ENCODE peak calls at places on chromosomes 5 and 9, in ten cellular contexts. V, E, U, O, X, N, P, K, J and L are unnamed samples.

GRCh38 chr5:142280066-142281011 is 44.5 kb downstream of the SPRY4 start:
- DNase-seq in J (no peak), V (peak; percentile 53), U (peak; percentile 68), P (peak; percentile 79), K (peak; percentile 98), N (no peak), E (no peak), O (peak; percentile 71), X (no peak), L (no peak)

GRCh38 chr9:133051966-133052539 is 9.7 kb upstream of the CEL start:
- DNase-seq in E (no peak), V (no peak), P (no peak), U (no peak), O (no peak), X (no peak), K (no peak), N (no peak), J (no peak), L (no peak)

GRCh38 chr9:137480686-137481683 is 21.9 kb upstream of the NSMF start:
- DNase-seq in J (no peak), U (no peak), N (no peak), E (no peak), X (no peak), O (no peak), K (no peak), V (no peak), P (no peak), L (no peak)

GRCh38 chr5:1701194-1701593 is 98.4 kb downstream of the MRPL36 start:
- DNase-seq in X (no peak), J (no peak), N (no peak), E (no peak), P (no peak), V (no peak), K (no peak), U (no peak), O (no peak), L (no peak)

GRCh38 chr9:112332272-112332671 is 1.1 kb downstream of the PTBP3 start:
- DNase-seq in U (no peak), N (no peak), X (no peak), J (no peak), V (no peak), P (no peak), E (no peak), O (no peak), K (no peak), L (no peak)

GRCh38 chr5:123144096-123144495 is 55.1 kb downstream of the PRDM6 start:
- DNase-seq in U (no peak), X (no peak), O (no peak), E (no peak), P (no peak), N (no peak), J (no peak), K (no peak), V (no peak), L (no peak)

GRCh38 chr5:27171696-27172362 is 133.4 kb upstream of the CDH9 start:
- DNase-seq in J (no peak), N (no peak), O (no peak), V (no peak), X (no peak), E (no peak), K (no peak), U (no peak), P (no peak), L (no peak)

GRCh38 chr5:93665649-93666048 is 75.8 kb downstream of the POU5F2 start:
- DNase-seq in V (no peak), N (no peak), X (no peak), U (no peak), K (no peak), O (no peak), J (no peak), E (no peak), P (no peak), L (no peak)

GRCh38 chr9:113381909-113382411 is 5.2 kb upstream of the HDHD3 start:
- DNase-seq in J (no peak), U (no peak), P (no peak), E (no peak), X (no peak), N (no peak), O (no peak), K (no peak), V (no peak), L (no peak)

GRCh38 chr9:71218774-71219173 is 97.4 kb upstream of the TRPM3 start:
- DNase-seq in V (no peak), J (no peak), E (no peak), X (no peak), N (no peak), O (no peak), K (no peak), P (no peak), U (no peak), L (no peak)

GRCh38 chr9:129474740-129475404 is 146.0 kb downstream of the C9orf50 start:
- DNase-seq in K (no peak), P (no peak), X (no peak), N (no peak), V (no peak), E (no peak), O (no peak), J (no peak), U (no peak), L (no peak)

DNA sequence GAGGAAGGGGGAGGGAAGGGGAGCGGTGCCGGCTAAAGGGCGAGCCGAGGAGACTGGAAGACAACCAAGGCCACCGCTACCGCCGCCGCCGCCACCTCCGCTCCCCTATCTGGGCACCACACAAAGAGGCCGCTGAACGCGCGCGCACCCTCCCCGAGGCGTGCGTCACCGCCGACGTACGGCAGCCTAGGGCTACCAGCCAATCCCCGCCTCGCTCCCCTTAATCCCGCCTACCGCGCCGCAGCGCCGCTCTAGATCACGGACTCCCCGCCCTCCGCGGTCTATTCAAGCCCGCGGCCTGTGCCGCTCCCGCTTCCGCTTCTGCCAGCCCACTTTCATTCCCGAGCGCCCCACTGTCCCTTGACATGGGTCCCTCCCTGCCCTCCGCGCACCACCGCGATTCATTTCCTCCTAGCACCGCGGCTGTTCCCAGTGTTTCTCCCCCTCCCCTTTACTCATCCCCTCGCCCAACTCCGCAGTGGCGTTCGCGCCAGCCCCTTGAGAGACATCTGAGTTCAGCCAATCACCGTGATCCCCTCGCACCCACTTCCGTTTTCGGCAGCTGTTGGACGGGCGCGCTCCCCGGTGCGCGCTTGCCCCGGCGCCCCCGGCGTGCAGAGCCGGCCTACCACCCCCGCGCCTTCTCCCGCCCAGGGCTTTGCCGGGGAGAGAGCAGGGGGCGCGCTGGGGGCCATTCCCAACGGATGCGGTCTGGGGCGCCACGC is at the start of gene HNRNPA0:
- DNase-seq in K (peak; percentile 98), P (peak; percentile 97), U (peak; percentile 94), N (peak; percentile 98), O (peak; percentile 97), X (peak; percentile 98), E (peak; percentile 93), J (peak; percentile 96), V (peak; percentile 90), L (peak; percentile 73)
- TF ChIP-seq CTCF in K (no peak), P (peak; percentile 1), U (no peak), N (no peak), O (no peak), X (no peak), E (no peak), J (no peak), V (no peak), L (no peak)

GRCh38 chr5:115352571-115352970 is 56.1 kb upstream of the CCDC112 start:
- DNase-seq in X (no peak), E (no peak), V (no peak), N (no peak), P (no peak), O (no peak), U (no peak), K (no peak), J (no peak), L (no peak)
- TF ChIP-seq CTCF in X (no peak), E (no peak), V (no peak), N (no peak), P (no peak), O (no peak), U (no peak), K (no peak), J (no peak), L (no peak)

GRCh38 chr9:98549401-98549800 is 159.3 kb downstream of the GABBR2 start:
- DNase-seq in K (no peak), N (no peak), E (no peak), O (no peak), P (no peak), X (no peak), U (no peak), V (no peak), J (no peak), L (no peak)

GRCh38 chr9:98550206-98550820 is 158.4 kb downstream of the GABBR2 start:
- DNase-seq in E (no peak), N (no peak), O (no peak), K (no peak), J (no peak), P (peak; percentile 82), V (no peak), X (no peak), U (no peak), L (no peak)

GRCh38 chr9:98545041-98545440 is 163.7 kb downstream of the GABBR2 start:
- DNase-seq in U (no peak), O (no peak), P (no peak), E (no peak), X (no peak), J (no peak), N (no peak), V (no peak), K (no peak), L (no peak)

GRCh38 chr9:98551511-98552286 is 157.0 kb downstream of the GABBR2 start:
- DNase-seq in U (no peak), N (no peak), V (no peak), K (peak; percentile 58), J (no peak), O (no peak), X (no peak), P (peak; percentile 97), E (no peak), L (no peak)

DNA sequence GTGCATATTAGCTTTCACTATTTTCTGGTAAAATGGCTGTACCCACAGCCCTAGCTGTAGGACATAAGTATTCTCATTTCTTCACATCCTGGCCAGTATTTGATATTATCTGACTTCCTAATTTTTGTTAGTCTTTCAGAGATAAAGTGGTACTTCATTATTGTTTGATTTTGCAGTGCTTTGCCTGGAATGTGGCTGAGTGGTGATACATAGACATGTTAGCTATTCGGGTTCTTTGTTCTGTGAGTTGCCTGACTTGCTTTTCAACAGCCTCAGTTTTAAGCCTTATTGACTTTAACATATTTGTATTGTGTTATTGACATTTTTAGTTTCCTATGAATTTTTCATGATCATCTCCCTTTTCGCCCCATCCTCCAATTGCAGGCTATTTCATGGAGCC is 161.1 kb downstream of the GABBR2 start:
- DNase-seq in J (no peak), E (no peak), X (no peak), P (no peak), K (no peak), O (no peak), V (no peak), N (no peak), U (no peak), L (no peak)
- TF ChIP-seq CTCF in J (no peak), E (no peak), X (no peak), P (no peak), K (no peak), O (no peak), V (no peak), N (no peak), U (no peak), L (no peak)

DNA sequence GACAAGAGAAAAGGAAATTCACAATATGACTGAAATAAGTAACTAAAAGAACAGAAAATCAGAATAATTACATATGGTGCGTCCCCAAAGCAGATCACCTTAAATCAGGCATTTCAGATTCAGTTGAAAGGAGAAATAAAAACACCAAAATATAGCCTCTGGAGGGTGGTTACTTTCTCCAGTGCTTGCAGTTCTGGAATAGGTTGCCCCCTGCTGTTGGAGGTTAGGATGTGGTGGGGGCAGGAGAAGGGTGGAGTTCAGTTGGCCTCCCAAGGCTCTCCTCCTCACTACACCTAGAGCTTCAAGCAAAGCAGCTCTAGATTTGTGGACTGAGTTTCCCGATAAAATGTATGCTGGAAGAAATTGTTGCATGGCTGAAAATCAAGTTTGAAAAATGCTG is 338.2 kb upstream of the TLE4 start:
- DNase-seq in O (peak; percentile 29), K (peak; percentile 79), E (no peak), U (peak; percentile 28), P (peak; percentile 27), N (peak; percentile 18), V (no peak), J (no peak), X (no peak), L (no peak)
- TF ChIP-seq CTCF in O (peak; percentile 39), K (peak; percentile 82), E (no peak), U (peak; percentile 55), P (peak; percentile 47), N (peak; percentile 38), V (peak; percentile 49), J (no peak), X (no peak), L (peak; percentile 10)